ENCODE peak calls at places on chromosomes 4 and X, in nine cellular contexts. O is ecto neural progenitor cell, P is breast epithelium, B is T-helper 1 cell, T is NCI-H1105, G is T-helper 9 cell, M is glomerular endothelial cell, U is T-cell, J is NAMALWA. W is an unnamed sample.

GRCh38 chr4:56892686-56893085 is 15.0 kb upstream of the REST start:
- DNase-seq in T (no peak), B (no peak), U (no peak), P (no peak), J (no peak), O (no peak), M (no peak), G (no peak), W (peak; percentile 46)

GRCh38 chr4:150746156-150746555 is 164.2 kb downstream of the MAB21L2 start:
- DNase-seq in B (no peak), T (no peak), G (no peak), P (no peak), J (no peak), U (no peak), O (no peak), M (peak; percentile 31), W (no peak)

GRCh38 chr4:70360460-70360859 is at the start of gene SMR3A:
- DNase-seq in P (no peak), M (no peak), U (no peak), J (no peak), G (no peak), O (no peak), B (no peak), T (no peak), W (no peak)

GRCh38 chr4:1910643-1911042 is 39.5 kb downstream of the NSD2 start:
- DNase-seq in P (no peak), O (peak; percentile 58), G (no peak), U (no peak), M (no peak), J (peak; percentile 52), T (no peak), B (no peak), W (peak; percentile 70)

GRCh38 chrX:49844622-49845021 is 15.5 kb downstream of the PAGE4 start:
- DNase-seq in B (no peak), J (no peak), U (no peak), O (no peak), G (no peak), T (peak; percentile 54), M (no peak), P (no peak), W (no peak)

GRCh38 chr4:26083987-26084386 is 170.0 kb downstream of the SMIM20 start:
- DNase-seq in J (no peak), P (no peak), O (no peak), U (no peak), G (no peak), T (no peak), M (no peak), B (no peak), W (peak; percentile 41)

GRCh38 chr4:102614801-102615200 is 113.6 kb downstream of the NFKB1 start:
- DNase-seq in O (no peak), G (peak; percentile 27), B (peak; percentile 14), U (no peak), M (no peak), T (no peak), J (no peak), P (no peak), W (no peak)

GRCh38 chr4:1077711-1078477 is 35.5 kb downstream of the RNF212 start:
- DNase-seq in J (no peak), M (no peak), O (no peak), U (no peak), G (no peak), B (no peak), T (no peak), P (peak; percentile 41), W (no peak)

GRCh38 chr4:130424211-130424610 is 1328.3 kb downstream of the C4orf33 start:
- DNase-seq in U (no peak), P (no peak), T (no peak), J (no peak), O (no peak), G (no peak), M (no peak), B (no peak), W (no peak)

GRCh38 chr4:150583287-150584197 is 1.6 kb downstream of the MAB21L2 start:
- DNase-seq in B (no peak), O (peak; percentile 67), G (no peak), M (no peak), U (no peak), P (no peak), T (no peak), J (no peak), W (no peak)

W was measured in NB4.